ENCODE peak calls at places on chromosomes 4 and X, in seven cellular contexts. A is psoas muscle, U is fibroblast of the aortic adventitia, L is WTC11, F is dorsolateral prefrontal cortex, M is GM20000, O is GM13976. C is an unnamed sample.
A peak's percentile ranks its signal among the peaks of the same experiment; 100 is the strongest.

GRCh38 chr4:12595986-12596385 is 888.2 kb downstream of the RAB28 start:
- DNase-seq in L (no peak), U (no peak), A (no peak), M (no peak), O (no peak), F (no peak), C (no peak)

GRCh38 chr4:141036786-141037185 is 96.5 kb downstream of the RNF150 start:
- DNase-seq in U (no peak), O (no peak), A (no peak), M (no peak), F (no peak), L (no peak), C (no peak)

GRCh38 chrX:122816288-122816687 is 367.8 kb upstream of the GRIA3 start:
- DNase-seq in L (no peak), A (no peak), O (no peak), U (no peak), F (no peak), M (no peak), C (no peak)

GRCh38 chrX:27680726-27681125 is 90.6 kb downstream of the DCAF8L2 start:
- DNase-seq in M (no peak), A (no peak), L (no peak), F (no peak), O (no peak), U (peak; percentile 80), C (no peak)

GRCh38 chr4:22607382-22607781 is 85.4 kb upstream of the GBA3 start:
- DNase-seq in M (peak; percentile 15), L (peak; percentile 36), A (peak; percentile 29), F (no peak), O (no peak), U (peak; percentile 37), C (no peak)

GRCh38 chr4:74038161-74039064 is at the start of gene CXCL3:
- DNase-seq in F (peak; percentile 55), M (peak; percentile 44), U (peak; percentile 74), L (peak; percentile 86), O (peak; percentile 53), A (peak; percentile 74), C (peak; percentile 45)

GRCh38 chr4:27616166-27616565 is 755.5 kb downstream of the STIM2 start:
- DNase-seq in L (no peak), A (no peak), F (no peak), U (no peak), O (no peak), M (no peak), C (no peak)

GRCh38 chrX:69505772-69506616 is 1.9 kb downstream of the NALF2 start:
- DNase-seq in U (no peak), O (no peak), M (no peak), L (no peak), F (no peak), A (no peak), C (no peak)

GRCh38 chr4:54543088-54543795 is 114.5 kb upstream of the KIT start:
- DNase-seq in A (no peak), L (no peak), O (no peak), F (no peak), M (no peak), U (peak; percentile 10), C (no peak)

GRCh38 chr4:122576261-122577188 is 44.3 kb downstream of the IL21 start:
- DNase-seq in O (peak; percentile 57), L (no peak), F (no peak), A (no peak), M (peak; percentile 51), U (peak; percentile 76), C (no peak)

GRCh38 chr4:155973639-155974475 is 20.2 kb upstream of the CTSO start:
- DNase-seq in L (no peak), F (no peak), U (peak; percentile 35), O (no peak), M (no peak), A (no peak), C (no peak)

GRCh38 chrX:120316587-120317283 is 5.5 kb upstream of the TMEM255A start:
- DNase-seq in A (no peak), U (no peak), O (no peak), M (no peak), F (no peak), L (no peak), C (no peak)

GRCh38 chr4:37689353-37689752 is 3.2 kb upstream of the RELL1 start:
- DNase-seq in M (no peak), U (peak; percentile 62), A (no peak), O (no peak), F (no peak), L (no peak), C (no peak)

GRCh38 chr4:100022792-100023222 is 72.7 kb upstream of the H2AZ1 start:
- DNase-seq in A (no peak), L (peak; percentile 29), M (no peak), U (no peak), F (no peak), O (no peak), C (no peak)

GRCh38 chr4:83219344-83219990 is 65.1 kb downstream of the COQ2 start:
- DNase-seq in A (no peak), M (no peak), U (peak; percentile 14), F (no peak), O (no peak), L (no peak), C (no peak)

GRCh38 chrX:66579219-66579618 is 59.7 kb downstream of the EDA2R start:
- DNase-seq in O (no peak), F (no peak), U (no peak), A (no peak), M (no peak), L (no peak), C (no peak)
- TF ChIP-seq CTCF in O (no peak), F (no peak), U (no peak), A (no peak), M (no peak), L (no peak), C (no peak)

DNA sequence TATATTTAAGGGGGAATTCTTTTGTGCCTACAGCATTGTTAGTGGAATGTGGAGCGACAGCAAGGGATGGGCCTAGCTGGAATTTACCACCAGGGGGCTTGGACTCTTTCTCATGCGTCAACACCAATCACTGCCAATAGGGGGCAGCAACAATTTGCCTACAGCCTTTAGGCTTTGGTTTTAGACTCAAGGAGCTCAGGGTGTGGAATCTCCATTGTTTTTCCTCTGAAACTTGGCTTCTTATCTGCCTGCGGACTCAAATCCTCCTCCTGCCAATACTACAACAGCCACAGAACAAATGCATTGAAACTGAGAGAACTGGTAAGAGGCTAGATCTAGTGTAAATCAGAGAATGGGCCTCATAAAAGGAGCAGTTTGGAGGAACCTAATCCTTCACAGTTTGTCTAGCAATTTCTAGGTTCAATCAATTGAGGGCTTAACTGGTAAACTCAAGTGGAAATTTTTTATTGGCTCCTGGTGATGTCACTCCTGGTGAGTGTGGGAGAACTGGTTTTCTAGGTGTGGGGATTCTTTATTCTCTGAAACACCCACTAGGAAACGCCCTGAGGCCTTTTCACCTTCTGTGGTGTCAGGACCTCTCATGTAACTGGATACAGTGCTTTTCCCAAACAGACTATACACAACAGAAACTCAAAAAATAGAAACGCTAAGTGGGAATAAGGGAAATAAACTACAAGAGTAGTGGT is 27.9 kb upstream of the TMSB4X start:
- DNase-seq in U (peak; percentile 97), F (no peak), A (peak; percentile 34), O (no peak), L (peak; percentile 79), M (peak; percentile 46), C (peak; percentile 44)
- TF ChIP-seq CTCF in U (peak; percentile 100), F (peak; percentile 90), A (peak; percentile 69), O (peak; percentile 94), L (peak; percentile 87), M (peak; percentile 75), C (peak; percentile 50)

GRCh38 chrX:115940888-115941332 is 229.6 kb upstream of the AGTR2 start:
- DNase-seq in O (peak; percentile 51), A (peak; percentile 38), L (peak; percentile 39), F (peak; percentile 85), M (no peak), U (peak; percentile 77), C (peak; percentile 42)
- TF ChIP-seq CTCF in O (peak; percentile 45), A (peak; percentile 65), L (no peak), F (peak; percentile 72), M (no peak), U (peak; percentile 36), C (no peak)

GRCh38 chrX:155949098-155949497 is 48.4 kb upstream of the IL9R start:
- DNase-seq in O (no peak), L (no peak), U (no peak), A (no peak), F (no peak), M (no peak), C (no peak)
- TF ChIP-seq CTCF in O (no peak), L (no peak), U (no peak), A (no peak), F (no peak), M (no peak), C (no peak)

GRCh38 chrX:129787336-129788055 is 7.7 kb downstream of the SASH3 start:
- DNase-seq in O (no peak), F (no peak), U (no peak), M (no peak), L (no peak), A (no peak), C (no peak)
- TF ChIP-seq CTCF in O (no peak), F (no peak), U (no peak), M (no peak), L (no peak), A (no peak), C (no peak)

DNA sequence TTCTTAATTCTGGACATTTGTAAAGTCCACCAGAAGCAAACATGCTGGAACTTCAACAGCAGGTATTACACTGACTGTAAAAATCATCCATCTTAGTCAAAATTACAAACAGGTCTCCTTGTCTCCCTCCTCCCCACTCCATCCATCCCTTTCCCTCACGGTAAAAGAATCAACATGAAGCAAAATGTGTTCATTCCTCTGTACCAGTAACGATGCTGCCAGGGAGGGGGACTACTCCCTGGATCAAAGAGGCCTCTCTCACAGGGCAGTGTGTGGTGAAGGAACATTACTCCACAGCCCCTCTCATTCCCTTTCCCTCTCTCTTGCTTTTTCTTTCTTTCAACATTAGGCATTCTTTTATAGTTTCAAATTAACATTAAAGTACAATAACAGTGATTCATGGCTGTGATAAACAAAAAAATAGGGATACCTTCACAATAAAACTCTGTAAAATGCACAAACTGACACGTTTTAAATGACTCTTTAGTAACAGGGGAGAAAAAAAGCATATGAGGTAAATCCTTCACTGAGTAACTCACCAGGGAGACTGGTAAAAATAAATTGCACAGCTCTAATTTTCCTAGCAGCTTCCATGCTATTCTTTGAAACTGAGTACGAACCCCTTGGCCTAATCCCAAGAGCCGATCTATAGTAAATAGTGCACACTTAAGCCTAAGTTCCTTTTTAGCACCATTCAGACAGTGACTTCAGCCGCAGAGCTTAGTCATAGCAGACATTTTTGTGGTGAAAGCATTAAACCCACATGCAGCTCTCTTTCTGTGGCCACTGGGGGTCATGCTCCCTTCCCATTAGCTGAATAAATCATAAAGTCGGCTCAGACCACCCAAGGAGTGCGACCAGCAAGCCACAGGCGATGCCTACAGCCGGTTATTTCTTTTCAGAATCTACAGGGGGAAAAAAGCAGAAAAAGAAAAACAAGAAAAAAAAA is 215.6 kb upstream of the GYPA start:
- DNase-seq in L (peak; percentile 53), F (no peak), U (peak; percentile 84), O (peak; percentile 15), A (no peak), M (peak; percentile 51), C (no peak)
- TF ChIP-seq CTCF in L (no peak), F (no peak), U (peak; percentile 27), O (no peak), A (no peak), M (no peak), C (no peak)

C was measured in omental fat pad.